ENCODE peak calls at places on chromosome 15, in seven cellular contexts. C, L, Z, G, F, S and M are unnamed samples.
A peak's percentile ranks its signal among the peaks of the same experiment; 100 is the strongest.

GRCh38 chr15:61016087-61016486 is 213.0 kb downstream of the RORA start:
- DNase-seq in G (no peak), S (no peak), L (no peak), Z (no peak), C (no peak), F (no peak), M (no peak)

GRCh38 chr15:48592221-48592731 is 53.2 kb downstream of the FBN1 start:
- DNase-seq in F (no peak), Z (no peak), S (no peak), C (no peak), L (peak; percentile 55), G (no peak), M (no peak)

GRCh38 chr15:98888839-98889479 is 118.6 kb downstream of the PGPEP1L start:
- DNase-seq in G (no peak), S (no peak), L (no peak), Z (no peak), F (no peak), C (no peak), M (no peak)

GRCh38 chr15:38564557-38565286 is at the start of gene RASGRP1:
- DNase-seq in Z (no peak), C (peak; percentile 73), L (peak; percentile 78), S (peak; percentile 86), G (peak; percentile 12), F (no peak), M (peak; percentile 60)

GRCh38 chr15:68674975-68675374 is 96.2 kb downstream of the CORO2B start:
- DNase-seq in F (no peak), Z (peak; percentile 4), L (no peak), S (no peak), G (no peak), C (no peak), M (no peak)

GRCh38 chr15:75713338-75713895 is 769 bp upstream of the CSPG4 start:
- DNase-seq in Z (no peak), F (no peak), G (no peak), C (no peak), S (no peak), L (peak; percentile 29), M (no peak)

GRCh38 chr15:73599934-73600333 is 33.3 kb downstream of the NPTN start:
- DNase-seq in S (no peak), F (no peak), Z (no peak), G (no peak), L (no peak), C (no peak), M (no peak)

GRCh38 chr15:70259030-70259424 is 161.3 kb upstream of the TLE3 start:
- DNase-seq in G (no peak), C (no peak), F (no peak), Z (no peak), L (peak; percentile 37), S (no peak), M (no peak)

GRCh38 chr15:52527898-52528464 is 699 bp downstream of the MYO5A start:
- DNase-seq in C (peak; percentile 25), F (no peak), L (no peak), G (no peak), S (peak; percentile 64), Z (no peak), M (peak; percentile 31)

DNA sequence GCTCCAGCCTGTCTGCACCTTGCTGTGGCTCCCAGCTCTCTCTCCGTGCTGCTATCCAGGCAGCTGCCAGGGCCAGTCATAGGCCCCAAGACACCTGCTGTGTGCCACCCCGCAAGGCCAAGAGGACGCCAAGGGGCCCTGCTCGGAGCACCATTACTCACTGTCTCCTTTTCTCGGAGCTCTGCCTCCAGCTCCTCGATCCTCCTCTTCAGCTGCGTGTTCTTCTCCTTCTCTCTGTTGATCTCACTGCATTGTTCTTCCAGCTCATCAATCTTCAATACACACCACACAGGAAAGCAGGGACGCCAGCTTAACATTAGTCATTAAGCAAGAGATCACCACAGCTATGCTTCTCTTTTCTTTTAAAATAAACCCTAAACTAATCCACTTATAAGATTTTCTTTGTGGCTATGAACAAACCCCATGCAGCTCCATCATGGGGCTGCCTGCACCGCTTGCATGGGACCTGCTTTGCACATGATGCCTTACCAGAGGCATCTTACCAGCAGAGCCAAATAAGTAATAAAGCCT is 42.6 kb downstream of the WHAMM start:
- DNase-seq in S (no peak), G (no peak), F (no peak), Z (no peak), L (no peak), C (no peak), M (no peak)
- TF ChIP-seq TAF1 in S (no peak), G (no peak), F (no peak), Z (no peak), L (no peak), C (no peak), M (no peak)

DNA sequence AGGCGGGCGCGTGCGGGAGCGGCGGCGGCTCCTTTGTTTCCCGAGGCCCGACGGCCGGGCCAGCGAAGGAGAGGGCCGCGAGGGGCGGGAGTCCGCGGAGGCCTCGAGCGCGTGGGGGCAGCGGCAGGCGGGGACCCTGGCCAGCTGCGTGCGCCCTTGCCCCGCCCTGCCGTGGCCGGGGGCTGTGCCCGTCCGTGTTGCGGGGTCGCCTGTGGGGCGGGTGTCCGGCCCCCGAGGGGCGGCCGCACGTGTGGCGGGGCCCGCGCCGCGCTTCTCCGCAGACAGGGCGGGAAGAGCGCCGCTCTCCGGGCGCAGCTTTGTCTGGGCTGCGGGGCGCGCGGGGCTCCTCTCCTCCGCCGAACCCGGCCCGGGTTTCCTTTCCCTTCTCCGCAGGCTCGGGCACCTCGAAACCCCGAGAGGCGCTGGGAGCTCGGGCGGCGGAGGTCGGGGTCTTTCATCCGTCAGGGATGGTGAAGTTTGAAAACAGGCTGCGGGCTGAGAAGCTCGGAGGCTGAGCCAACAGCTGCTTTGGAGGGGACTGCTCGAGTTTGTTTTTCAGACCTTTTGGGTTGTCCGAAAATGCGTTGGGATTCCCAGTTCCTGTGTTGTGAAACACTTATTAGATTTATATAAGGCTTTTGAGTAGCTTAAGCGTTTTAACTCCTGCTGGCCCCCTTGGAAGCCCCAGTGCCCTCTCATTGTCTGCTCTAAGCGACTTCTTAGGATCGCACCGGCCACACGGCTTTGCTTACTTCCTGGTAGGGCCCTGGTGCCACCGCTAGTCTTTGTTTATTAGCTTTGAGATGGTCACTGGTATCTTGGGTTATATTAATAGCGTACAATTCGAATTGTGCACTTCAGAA is 817 bp downstream of the USP3 start:
- DNase-seq in G (peak; percentile 64), S (peak; percentile 78), Z (no peak), F (no peak), C (no peak), L (peak; percentile 75), M (no peak)
- TF ChIP-seq POLR2AphosphoS5 in G (no peak), S (peak; percentile 18), Z (peak; percentile 56), F (no peak), C (no peak), L (peak; percentile 42), M (no peak)

DNA sequence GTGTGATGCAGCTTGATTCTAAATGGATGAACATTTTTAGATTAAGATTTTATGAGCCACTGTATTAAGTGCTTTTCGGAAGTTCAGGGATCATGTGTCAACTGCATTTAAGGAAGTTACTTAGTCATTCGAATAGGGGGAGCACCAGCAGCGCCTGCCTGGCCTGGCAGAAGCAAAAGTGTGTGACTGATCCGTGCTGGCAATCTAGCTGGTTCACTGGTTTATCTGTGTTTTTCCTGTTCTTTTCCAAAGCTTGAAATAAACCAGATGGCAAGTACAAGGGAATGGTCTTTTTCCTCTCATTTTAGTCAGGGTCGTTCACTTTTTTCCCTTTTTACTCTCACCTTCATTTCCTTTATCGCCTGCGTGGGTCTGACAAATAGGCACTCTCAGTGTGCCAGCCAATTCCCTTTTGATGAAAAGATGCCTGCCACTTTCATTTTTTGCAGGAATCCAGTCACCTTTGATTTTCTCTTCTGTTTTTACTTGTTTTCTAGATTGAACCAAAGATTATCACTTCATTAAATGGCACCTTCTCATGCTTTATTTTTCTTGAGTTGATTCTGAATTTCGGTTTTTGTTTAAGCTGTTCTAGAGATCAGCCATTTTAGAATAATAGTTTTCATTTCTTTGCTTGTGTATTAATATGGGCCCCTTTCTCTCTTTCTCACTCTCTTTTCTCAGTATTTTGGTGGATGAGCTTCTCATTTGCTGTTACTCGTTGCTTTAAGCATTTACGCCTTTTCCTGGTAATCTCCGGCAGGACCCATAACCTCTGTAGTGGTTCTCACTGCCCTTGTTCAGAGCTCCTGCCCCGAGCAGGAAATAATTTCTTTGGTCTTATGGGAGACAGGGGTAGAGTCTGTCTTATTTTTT is 2.8 kb downstream of the ABHD2 start:
- DNase-seq in L (peak; percentile 69), S (peak; percentile 42), C (no peak), F (no peak), Z (no peak), G (no peak), M (no peak)
- TF ChIP-seq TAF1 in L (peak; percentile 41), S (peak; percentile 47), C (peak; percentile 14), F (no peak), Z (no peak), G (no peak), M (peak; percentile 43)

GRCh38 chr15:95162967-95163531 is 931.7 kb downstream of the MCTP2 start:
- DNase-seq in G (no peak), S (no peak), Z (no peak), F (no peak), L (no peak), C (no peak), M (no peak)
- TF ChIP-seq POLR2AphosphoS5 in G (no peak), S (no peak), Z (no peak), F (no peak), L (no peak), C (no peak), M (no peak)

DNA sequence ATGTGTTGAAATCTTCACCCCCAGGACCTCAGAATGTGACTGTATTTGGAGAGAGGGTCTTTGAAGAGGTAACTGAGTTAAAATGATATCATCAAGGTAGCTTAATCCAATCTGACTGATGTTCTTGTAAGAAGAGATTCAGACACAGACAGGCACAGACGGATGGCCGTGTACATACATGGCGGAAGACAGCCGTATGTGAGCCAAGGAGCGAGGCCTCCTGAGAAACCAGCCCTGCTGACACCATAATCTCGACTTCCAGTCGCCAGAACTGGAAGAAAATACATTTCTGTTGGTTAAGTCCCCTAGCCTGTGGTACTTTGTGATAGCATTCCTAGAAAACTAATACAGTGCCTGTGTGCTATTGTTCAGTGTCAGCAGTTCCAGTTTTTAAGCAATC is 73.6 kb downstream of the APBA2 start:
- DNase-seq in L (no peak), G (no peak), C (no peak), S (no peak), F (no peak), Z (no peak), M (no peak)
- TF ChIP-seq TAF1 in L (no peak), G (no peak), C (no peak), S (no peak), F (no peak), Z (no peak), M (no peak)

GRCh38 chr15:101543926-101544490 is 54.5 kb upstream of the PCSK6 start:
- DNase-seq in G (no peak), S (no peak), L (no peak), C (no peak), Z (no peak), F (no peak), M (no peak)

GRCh38 chr15:101543431-101543830 is 53.9 kb upstream of the PCSK6 start:
- DNase-seq in Z (no peak), C (no peak), S (no peak), L (no peak), F (no peak), G (no peak), M (no peak)

GRCh38 chr15:101543026-101543390 is 53.5 kb upstream of the PCSK6 start:
- DNase-seq in L (no peak), S (no peak), C (no peak), F (no peak), G (no peak), Z (no peak), M (no peak)

GRCh38 chr15:101547737-101548136 is 58.2 kb upstream of the PCSK6 start:
- DNase-seq in G (no peak), C (no peak), F (no peak), S (no peak), L (no peak), Z (no peak), M (no peak)

GRCh38 chr15:101545548-101546505 is 56.3 kb upstream of the PCSK6 start:
- DNase-seq in Z (no peak), L (no peak), F (no peak), S (no peak), C (no peak), G (no peak), M (no peak)
- TF ChIP-seq POLR2AphosphoS5 in Z (no peak), L (no peak), F (no peak), S (no peak), C (no peak), G (no peak), M (no peak)